ENCODE peak calls at places on chromosomes 7 and 10, in five cellular contexts. One of them, this sample, is unnamed.

GRCh38 chr10:90857635-90858488 is at the start of gene HTR7:
- DNase-seq in Peyer's patch: peak
- DNase-seq in brain microvascular endothelial cell: peak
- DNase-seq in cardiac fibroblast: peak
- DNase-seq in A549: peak
- DNase-seq in this sample: peak

GRCh38 chr7:88073625-88074024 is 139.6 kb downstream of the ADAM22 start:
- DNase-seq in brain microvascular endothelial cell: no peak
- DNase-seq in Peyer's patch: no peak
- DNase-seq in A549: no peak
- DNase-seq in cardiac fibroblast: no peak
- DNase-seq in this sample: no peak

GRCh38 chr10:3813986-3814831 is 29.2 kb upstream of the KLF6 start:
- DNase-seq in brain microvascular endothelial cell: peak
- DNase-seq in A549: no peak
- DNase-seq in cardiac fibroblast: peak
- DNase-seq in Peyer's patch: no peak
- DNase-seq in this sample: peak

GRCh38 chr10:29663718-29664117 is 28.9 kb upstream of the SVIL start:
- DNase-seq in cardiac fibroblast: no peak
- DNase-seq in Peyer's patch: no peak
- DNase-seq in brain microvascular endothelial cell: no peak
- DNase-seq in A549: no peak
- DNase-seq in this sample: no peak

GRCh38 chr10:70578371-70578947 is 24.1 kb downstream of the PRF1 start:
- DNase-seq in cardiac fibroblast: peak
- DNase-seq in A549: no peak
- DNase-seq in brain microvascular endothelial cell: peak
- DNase-seq in Peyer's patch: peak
- DNase-seq in this sample: peak

GRCh38 chr7:74069790-74070618 is 13.6 kb upstream of the LIMK1 start:
- DNase-seq in brain microvascular endothelial cell: no peak
- DNase-seq in cardiac fibroblast: no peak
- DNase-seq in A549: no peak
- DNase-seq in Peyer's patch: no peak
- DNase-seq in this sample: no peak

GRCh38 chr10:118802126-118802793 is 47.5 kb upstream of the CACUL1 start:
- DNase-seq in A549: no peak
- DNase-seq in brain microvascular endothelial cell: no peak
- DNase-seq in cardiac fibroblast: no peak
- DNase-seq in Peyer's patch: no peak
- DNase-seq in this sample: no peak

GRCh38 chr7:101743241-101743994 is 74.0 kb upstream of the CUX1 start:
- DNase-seq in cardiac fibroblast: peak
- DNase-seq in A549: peak
- DNase-seq in brain microvascular endothelial cell: peak
- DNase-seq in Peyer's patch: peak
- DNase-seq in this sample: peak

GRCh38 chr7:116661741-116662329 is 10.2 kb upstream of the MET start:
- DNase-seq in brain microvascular endothelial cell: no peak
- DNase-seq in Peyer's patch: no peak
- DNase-seq in cardiac fibroblast: no peak
- DNase-seq in A549: no peak
- DNase-seq in this sample: no peak

GRCh38 chr10:75159519-75159918 is 48.1 kb downstream of the SAMD8 start:
- DNase-seq in brain microvascular endothelial cell: no peak
- DNase-seq in cardiac fibroblast: no peak
- DNase-seq in A549: no peak
- DNase-seq in Peyer's patch: no peak
- DNase-seq in this sample: no peak

GRCh38 chr7:155589001-155589980 is 42.9 kb upstream of the CNPY1 start:
- DNase-seq in brain microvascular endothelial cell: no peak
- DNase-seq in Peyer's patch: no peak
- DNase-seq in cardiac fibroblast: no peak
- DNase-seq in A549: no peak
- DNase-seq in this sample: no peak

GRCh38 chr7:56105508-56105907 is 768 bp downstream of the CHCHD2 start:
- DNase-seq in cardiac fibroblast: peak
- DNase-seq in A549: no peak
- DNase-seq in brain microvascular endothelial cell: peak
- DNase-seq in Peyer's patch: no peak
- DNase-seq in this sample: peak

GRCh38 chr7:2974093-2974819 is 69.4 kb downstream of the CARD11 start:
- DNase-seq in cardiac fibroblast: no peak
- DNase-seq in Peyer's patch: no peak
- DNase-seq in A549: no peak
- DNase-seq in brain microvascular endothelial cell: no peak
- DNase-seq in this sample: no peak

GRCh38 chr7:33854178-33854577 is 51.2 kb upstream of the BMPER start:
- DNase-seq in Peyer's patch: no peak
- DNase-seq in cardiac fibroblast: peak
- DNase-seq in A549: no peak
- DNase-seq in brain microvascular endothelial cell: no peak
- DNase-seq in this sample: no peak

GRCh38 chr10:124992462-124993344 is 50.8 kb downstream of the ZRANB1 start:
- DNase-seq in A549: no peak
- DNase-seq in cardiac fibroblast: peak
- DNase-seq in brain microvascular endothelial cell: peak
- DNase-seq in Peyer's patch: peak
- DNase-seq in this sample: peak

GRCh38 chr10:22849077-22849810 is 78.6 kb upstream of the ARMC3 start:
- DNase-seq in A549: no peak
- DNase-seq in cardiac fibroblast: peak
- DNase-seq in Peyer's patch: peak
- DNase-seq in brain microvascular endothelial cell: peak
- DNase-seq in this sample: peak

GRCh38 chr7:134450296-134451000 is 8.5 kb downstream of the AKR1B1 start:
- DNase-seq in cardiac fibroblast: peak
- DNase-seq in Peyer's patch: no peak
- DNase-seq in A549: no peak
- DNase-seq in brain microvascular endothelial cell: no peak
- DNase-seq in this sample: no peak

GRCh38 chr7:30921951-30922401 is 10.3 kb downstream of the AQP1 start:
- DNase-seq in cardiac fibroblast: no peak
- DNase-seq in brain microvascular endothelial cell: no peak
- DNase-seq in A549: no peak
- DNase-seq in Peyer's patch: no peak
- DNase-seq in this sample: no peak

GRCh38 chr7:30922596-30922995 is 10.9 kb downstream of the AQP1 start:
- DNase-seq in Peyer's patch: no peak
- DNase-seq in cardiac fibroblast: no peak
- DNase-seq in brain microvascular endothelial cell: no peak
- DNase-seq in A549: no peak
- DNase-seq in this sample: no peak

GRCh38 chr7:30924624-30925023 is 13.0 kb downstream of the AQP1 start:
- DNase-seq in A549: no peak
- DNase-seq in Peyer's patch: no peak
- DNase-seq in cardiac fibroblast: no peak
- DNase-seq in brain microvascular endothelial cell: no peak
- DNase-seq in this sample: no peak

GRCh38 chr7:30923774-30924413 is 12.2 kb downstream of the AQP1 start:
- DNase-seq in Peyer's patch: no peak
- DNase-seq in cardiac fibroblast: no peak
- DNase-seq in brain microvascular endothelial cell: no peak
- DNase-seq in A549: no peak
- DNase-seq in this sample: no peak

GRCh38 chr7:30923009-30923773 is 11.5 kb downstream of the AQP1 start:
- DNase-seq in A549: no peak
- DNase-seq in brain microvascular endothelial cell: no peak
- DNase-seq in cardiac fibroblast: no peak
- DNase-seq in Peyer's patch: no peak
- DNase-seq in this sample: no peak
- H3K4me3 ChIP-seq in A549: no peak
- H3K4me3 ChIP-seq in brain microvascular endothelial cell: no peak
- H3K4me3 ChIP-seq in cardiac fibroblast: no peak
- H3K4me3 ChIP-seq in Peyer's patch: no peak
- H3K4me3 ChIP-seq in this sample: no peak

DNA sequence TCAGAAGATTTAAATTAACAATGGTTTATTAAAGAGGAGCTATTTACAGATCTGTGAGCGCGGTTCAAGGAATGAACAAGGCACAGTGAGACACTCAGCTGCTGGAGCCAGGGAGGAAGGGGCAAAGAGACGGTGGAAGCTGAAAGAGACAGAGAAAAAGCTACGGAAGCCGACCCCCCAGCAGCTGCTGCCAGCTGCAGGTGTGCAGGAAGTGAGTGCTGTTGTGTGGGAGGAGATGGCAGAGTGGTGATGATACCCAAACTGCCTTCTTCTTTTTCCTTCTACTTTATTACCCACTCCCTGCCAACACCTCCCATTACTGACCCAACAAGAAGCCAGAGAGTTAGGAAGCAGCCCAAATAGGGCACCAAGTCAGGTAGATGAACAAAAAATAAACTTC is 41.9 kb upstream of the MBL2 start:
- DNase-seq in cardiac fibroblast: no peak
- DNase-seq in brain microvascular endothelial cell: no peak
- DNase-seq in A549: no peak
- DNase-seq in Peyer's patch: no peak
- DNase-seq in this sample: no peak
- H3K4me3 ChIP-seq in cardiac fibroblast: no peak
- H3K4me3 ChIP-seq in brain microvascular endothelial cell: no peak
- H3K4me3 ChIP-seq in A549: no peak
- H3K4me3 ChIP-seq in Peyer's patch: no peak
- H3K4me3 ChIP-seq in this sample: no peak

GRCh38 chr10:31381766-31382316 is 62.8 kb downstream of the ZEB1 start:
- DNase-seq in brain microvascular endothelial cell: peak
- DNase-seq in cardiac fibroblast: peak
- DNase-seq in Peyer's patch: no peak
- DNase-seq in A549: no peak
- DNase-seq in this sample: no peak

GRCh38 chr10:31384589-31384949 is 65.6 kb downstream of the ZEB1 start:
- DNase-seq in brain microvascular endothelial cell: no peak
- DNase-seq in A549: no peak
- DNase-seq in cardiac fibroblast: peak
- DNase-seq in Peyer's patch: no peak
- DNase-seq in this sample: no peak

GRCh38 chr10:31381171-31381570 is 62.2 kb downstream of the ZEB1 start:
- DNase-seq in cardiac fibroblast: no peak
- DNase-seq in Peyer's patch: no peak
- DNase-seq in A549: no peak
- DNase-seq in brain microvascular endothelial cell: no peak
- DNase-seq in this sample: no peak

GRCh38 chr10:31383810-31384588 is 65.0 kb downstream of the ZEB1 start:
- DNase-seq in brain microvascular endothelial cell: no peak
- DNase-seq in Peyer's patch: no peak
- DNase-seq in A549: no peak
- DNase-seq in cardiac fibroblast: no peak
- DNase-seq in this sample: no peak
- H3K4me3 ChIP-seq in brain microvascular endothelial cell: no peak
- H3K4me3 ChIP-seq in Peyer's patch: no peak
- H3K4me3 ChIP-seq in A549: no peak
- H3K4me3 ChIP-seq in cardiac fibroblast: no peak
- H3K4me3 ChIP-seq in this sample: no peak

GRCh38 chr10:92696606-92697383 is 7.0 kb downstream of the HHEX start:
- DNase-seq in brain microvascular endothelial cell: no peak
- DNase-seq in Peyer's patch: no peak
- DNase-seq in cardiac fibroblast: no peak
- DNase-seq in A549: peak
- DNase-seq in this sample: no peak

GRCh38 chr10:92697663-92698511 is 8.1 kb downstream of the HHEX start:
- DNase-seq in cardiac fibroblast: no peak
- DNase-seq in A549: peak
- DNase-seq in brain microvascular endothelial cell: no peak
- DNase-seq in Peyer's patch: no peak
- DNase-seq in this sample: no peak

GRCh38 chr10:92699518-92700272 is 9.9 kb downstream of the HHEX start:
- DNase-seq in cardiac fibroblast: peak
- DNase-seq in A549: peak
- DNase-seq in Peyer's patch: peak
- DNase-seq in brain microvascular endothelial cell: peak
- DNase-seq in this sample: peak

GRCh38 chr10:92695679-92696605 is 6.2 kb downstream of the HHEX start:
- DNase-seq in cardiac fibroblast: peak
- DNase-seq in A549: peak
- DNase-seq in brain microvascular endothelial cell: peak
- DNase-seq in Peyer's patch: no peak
- DNase-seq in this sample: peak

GRCh38 chr10:92699193-92699517 is 9.4 kb downstream of the HHEX start:
- DNase-seq in cardiac fibroblast: no peak
- DNase-seq in Peyer's patch: no peak
- DNase-seq in brain microvascular endothelial cell: no peak
- DNase-seq in A549: peak
- DNase-seq in this sample: no peak
- H3K4me3 ChIP-seq in cardiac fibroblast: peak
- H3K4me3 ChIP-seq in Peyer's patch: peak
- H3K4me3 ChIP-seq in brain microvascular endothelial cell: peak
- H3K4me3 ChIP-seq in A549: peak
- H3K4me3 ChIP-seq in this sample: peak

This sample was measured in choroid plexus epithelial cell.